ENCODE peak calls at places on chromosomes 12 and 14, in six cellular contexts. P is H7; S is cardiac muscle cell; U is fibroblast of lung; R is CD8-positive, alpha-beta T cell; A is foreskin fibroblast. V is an unnamed sample.

GRCh38 chr12:105214670-105215375 is 21.2 kb downstream of the APPL2 start:
- DNase-seq in P (no peak), S (peak), U (no peak), R (no peak), A (no peak), V (peak)

GRCh38 chr12:5797661-5798060 is 147.4 kb downstream of the ANO2 start:
- DNase-seq in P (no peak), S (no peak), U (no peak), R (no peak), A (no peak), V (no peak)

GRCh38 chr12:62866451-62867082 is 68.4 kb downstream of the PPM1H start:
- DNase-seq in P (peak), S (peak), U (peak), R (no peak), A (peak), V (no peak)

GRCh38 chr12:106138646-106139421 is at the start of gene NUAK1:
- DNase-seq in P (peak), S (peak), U (peak), R (no peak), A (no peak), V (peak)

GRCh38 chr12:53868516-53868986 is 70.1 kb upstream of the HOXC13 start:
- DNase-seq in P (no peak), S (no peak), U (no peak), R (no peak), A (no peak), V (no peak)

GRCh38 chr12:63820427-63820826 is 24.1 kb upstream of the SRGAP1 start:
- DNase-seq in P (no peak), S (no peak), U (no peak), R (no peak), A (no peak), V (no peak)

GRCh38 chr14:34362625-34363251 is 99.3 kb downstream of the SPTSSA start:
- DNase-seq in P (no peak), S (no peak), U (peak), R (no peak), A (no peak), V (no peak)

GRCh38 chr12:24711056-24711455 is 237.8 kb downstream of the BCAT1 start:
- DNase-seq in P (no peak), S (no peak), U (no peak), R (no peak), A (no peak), V (no peak)

GRCh38 chr12:112809684-112810083 is 18.1 kb downstream of the RPH3A start:
- DNase-seq in P (no peak), S (no peak), U (no peak), R (no peak), A (no peak), V (no peak)

GRCh38 chr12:50517456-50518048 is 12.8 kb downstream of the DIP2B start:
- DNase-seq in P (no peak), S (peak), U (peak), R (no peak), A (no peak), V (no peak)

GRCh38 chr12:16076553-16076952 is 165.4 kb downstream of the DERA start:
- DNase-seq in P (peak), S (peak), U (no peak), R (no peak), A (peak), V (no peak)

GRCh38 chr12:18595406-18595805 is 142.4 kb downstream of the PLCZ1 start:
- DNase-seq in P (peak), S (no peak), U (peak), R (no peak), A (no peak), V (no peak)

GRCh38 chr12:10160659-10161386 is 11.1 kb downstream of the OLR1 start:
- DNase-seq in P (no peak), S (no peak), U (peak), R (no peak), A (no peak), V (no peak)

GRCh38 chr12:94761559-94761958 is 111.2 kb upstream of the TMCC3 start:
- DNase-seq in P (no peak), S (peak), U (peak), R (no peak), A (peak), V (no peak)

GRCh38 chr12:77725611-77726010 is 105.1 kb upstream of the NAV3 start:
- DNase-seq in P (no peak), S (peak), U (peak), R (no peak), A (peak), V (no peak)

GRCh38 chr12:93080452-93080851 is 151.4 kb upstream of the EEA1 start:
- DNase-seq in P (peak), S (no peak), U (no peak), R (no peak), A (no peak), V (no peak)

GRCh38 chr14:45698462-45699134 is 445.6 kb upstream of the MIS18BP1 start:
- DNase-seq in P (no peak), S (no peak), U (no peak), R (no peak), A (no peak), V (peak)

GRCh38 chr12:45712319-45712718 is 17.2 kb upstream of the ARID2 start:
- DNase-seq in P (no peak), S (no peak), U (no peak), R (no peak), A (no peak), V (no peak)

GRCh38 chr14:29955087-29955486 is 27.4 kb upstream of the PRKD1 start:
- DNase-seq in P (no peak), S (peak), U (no peak), R (no peak), A (no peak), V (no peak)

GRCh38 chr14:29352681-29353080 is 575.0 kb downstream of the PRKD1 start:
- DNase-seq in P (no peak), S (peak), U (no peak), R (no peak), A (no peak), V (no peak)

GRCh38 chr14:65827520-65827919 is 415.0 kb downstream of the FUT8 start:
- DNase-seq in P (no peak), S (no peak), U (no peak), R (no peak), A (no peak), V (no peak)

GRCh38 chr12:100688451-100688864 is 106.1 kb upstream of the ANO4 start:
- DNase-seq in P (no peak), S (no peak), U (peak), R (no peak), A (no peak), V (no peak)

GRCh38 chr12:24911284-24911791 is 37.6 kb downstream of the BCAT1 start:
- DNase-seq in P (no peak), S (peak), U (peak), R (no peak), A (peak), V (peak)

GRCh38 chr14:91315844-91316267 is 71.4 kb upstream of the GPR68 start:
- DNase-seq in P (no peak), S (no peak), U (no peak), R (peak), A (no peak), V (peak)

GRCh38 chr12:3568695-3569094 is 77.7 kb downstream of the PRMT8 start:
- DNase-seq in P (no peak), S (no peak), U (no peak), R (no peak), A (no peak), V (no peak)

GRCh38 chr12:96078281-96078761 is 42.9 kb upstream of the LTA4H start:
- DNase-seq in P (no peak), S (peak), U (peak), R (no peak), A (no peak), V (peak)

GRCh38 chr14:40652089-40652691 is 954.5 kb upstream of the LRFN5 start:
- DNase-seq in P (no peak), S (no peak), U (no peak), R (no peak), A (no peak), V (no peak)

GRCh38 chr12:25119020-25119419 is 75.9 kb downstream of the DNAI7 start:
- DNase-seq in P (peak), S (no peak), U (no peak), R (no peak), A (no peak), V (no peak)

GRCh38 chr12:7787574-7788315 is 1.5 kb upstream of the NANOG start:
- DNase-seq in P (peak), S (peak), U (no peak), R (no peak), A (no peak), V (peak)
- H3K4me3 ChIP-seq in P (peak), S (no peak), U (no peak), R (no peak), A (no peak), V (no peak)

GRCh38 chr12:57593187-57593586 is 2.2 kb downstream of the PIP4K2C start:
- DNase-seq in P (no peak), S (no peak), U (no peak), R (no peak), A (no peak), V (no peak)
- H3K4me3 ChIP-seq in P (no peak), S (no peak), U (no peak), R (no peak), A (no peak), V (no peak)

GRCh38 chr14:103688906-103689902 is 26.0 kb downstream of the XRCC3 start:
- DNase-seq in P (no peak), S (peak), U (peak), R (no peak), A (no peak), V (no peak)
- H3K4me3 ChIP-seq in P (no peak), S (no peak), U (no peak), R (no peak), A (no peak), V (no peak)

GRCh38 chr14:72518809-72519377 is 375.0 kb downstream of the DPF3 start:
- DNase-seq in P (no peak), S (no peak), U (peak), R (peak), A (no peak), V (no peak)

GRCh38 chr14:72516936-72517408 is 376.9 kb downstream of the DPF3 start:
- DNase-seq in P (peak), S (peak), U (peak), R (peak), A (peak), V (peak)

GRCh38 chr14:72519543-72519942 is 374.4 kb downstream of the DPF3 start:
- DNase-seq in P (no peak), S (no peak), U (no peak), R (no peak), A (no peak), V (no peak)

GRCh38 chr14:72515779-72516770 is 377.8 kb downstream of the DPF3 start:
- DNase-seq in P (no peak), S (peak), U (peak), R (no peak), A (no peak), V (peak)

GRCh38 chr14:72517736-72518135 is 376.2 kb downstream of the DPF3 start:
- DNase-seq in P (no peak), S (no peak), U (no peak), R (no peak), A (no peak), V (no peak)
- H3K4me3 ChIP-seq in P (no peak), S (no peak), U (no peak), R (no peak), A (no peak), V (no peak)